ENCODE peak calls at places on chromosomes 7 and 10, in four cellular contexts. F is PC-3, K is neural progenitor cell, W is GM23338. Y is an unnamed sample.

GRCh38 chr10:114801411-114801813 is 20.2 kb upstream of the FHIP2A start:
- DNase-seq in F (no peak), W (no peak), K (no peak), Y (peak; percentile 16)

GRCh38 chr7:128270799-128271411 is 29.8 kb downstream of the LEP start:
- DNase-seq in F (no peak), K (no peak), W (peak; percentile 73), Y (no peak)

GRCh38 chr10:110175406-110175805 is 32.0 kb upstream of the MXI1 start:
- DNase-seq in F (peak; percentile 10), K (no peak), W (no peak), Y (no peak)

GRCh38 chr10:128186959-128187787 is 61.0 kb upstream of the MKI67 start:
- DNase-seq in K (no peak), W (no peak), F (no peak), Y (no peak)

GRCh38 chr10:114638874-114639625 is 19.0 kb downstream of the ABLIM1 start:
- DNase-seq in W (no peak), K (peak; percentile 50), F (no peak), Y (no peak)

GRCh38 chr7:45924283-45924682 is 3.2 kb upstream of the IGFBP3 start:
- DNase-seq in F (peak; percentile 81), K (no peak), W (no peak), Y (no peak)

GRCh38 chr7:44189286-44189992 is at the start of gene GCK:
- DNase-seq in W (no peak), K (peak; percentile 34), F (no peak), Y (no peak)

GRCh38 chr10:133388973-133389818 is 4.8 kb upstream of the MTG1 start:
- DNase-seq in W (no peak), F (no peak), K (no peak), Y (peak; percentile 98)

GRCh38 chr7:115707684-115708341 is 322.8 kb downstream of the TFEC start:
- DNase-seq in F (no peak), K (no peak), W (no peak), Y (no peak)

GRCh38 chr10:13206546-13207443 is 27.4 kb downstream of the UCMA start:
- DNase-seq in F (peak; percentile 9), K (peak; percentile 38), W (peak; percentile 58), Y (peak; percentile 34)

GRCh38 chr7:158237672-158238335 is 349.8 kb downstream of the PTPRN2 start:
- DNase-seq in W (no peak), F (peak; percentile 23), K (no peak), Y (no peak)

GRCh38 chr7:19392246-19392645 is 247.0 kb upstream of the FERD3L start:
- DNase-seq in F (peak; percentile 84), K (no peak), W (no peak), Y (no peak)

GRCh38 chr7:1975581-1975980 is 257.2 kb downstream of the MAD1L1 start:
- DNase-seq in W (no peak), K (no peak), F (no peak), Y (no peak)

GRCh38 chr10:28661035-28661434 is 16.3 kb upstream of the BAMBI start:
- DNase-seq in F (peak; percentile 51), W (no peak), K (no peak), Y (no peak)

DNA sequence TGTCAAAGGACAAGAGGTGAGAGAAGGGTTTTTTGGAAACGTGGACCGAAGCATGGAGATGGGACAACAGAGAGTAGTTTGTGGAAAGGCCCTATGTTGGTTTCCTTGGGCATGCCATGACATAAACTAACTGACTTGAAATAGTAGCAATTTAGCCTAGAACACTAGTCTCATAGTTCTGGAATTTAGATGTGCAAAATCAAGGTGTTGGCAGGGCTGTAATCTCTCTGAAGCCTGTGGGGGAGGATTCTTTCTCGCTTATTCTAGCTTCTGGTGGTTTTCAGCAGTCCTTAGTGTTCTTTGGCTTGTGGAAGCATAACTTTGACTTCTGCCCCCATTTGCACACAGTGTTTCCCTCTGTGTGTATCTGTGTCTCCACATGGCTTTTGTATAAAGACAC is 283.4 kb downstream of the GFRA1 start:
- DNase-seq in F (no peak), W (no peak), K (no peak), Y (no peak)
- TF ChIP-seq EZH2phosphoT487 in F (no peak), W (no peak), K (no peak), Y (no peak)

DNA sequence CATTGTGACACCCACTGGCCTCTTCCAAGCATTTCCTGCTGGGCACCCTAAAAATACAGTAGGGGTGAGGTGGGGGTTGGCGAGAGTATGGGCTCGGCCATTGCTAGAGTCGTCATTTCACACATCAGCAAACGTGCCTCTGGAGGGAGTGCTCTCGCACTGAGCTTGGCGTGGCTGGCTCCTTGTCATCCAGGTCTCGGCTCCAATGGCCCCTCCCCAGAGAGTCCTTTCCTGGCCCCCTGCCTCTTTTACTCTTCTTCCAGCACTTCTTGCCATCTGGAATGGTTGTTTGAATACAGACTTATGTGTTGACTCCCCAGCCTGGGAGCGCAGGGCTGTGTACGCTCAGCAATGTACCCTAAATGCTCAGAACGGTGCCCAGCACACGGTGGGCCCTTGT is 18.8 kb downstream of the UNC5B start:
- DNase-seq in F (no peak), K (no peak), W (no peak), Y (no peak)
- H3K4me1 ChIP-seq in F (no peaks in the 10 kb centered on the region), K (peaks cover 22% of the 10 kb centered on the region), W (peaks cover 9% of the 10 kb centered on the region), Y (no peaks in the 10 kb centered on the region)

DNA sequence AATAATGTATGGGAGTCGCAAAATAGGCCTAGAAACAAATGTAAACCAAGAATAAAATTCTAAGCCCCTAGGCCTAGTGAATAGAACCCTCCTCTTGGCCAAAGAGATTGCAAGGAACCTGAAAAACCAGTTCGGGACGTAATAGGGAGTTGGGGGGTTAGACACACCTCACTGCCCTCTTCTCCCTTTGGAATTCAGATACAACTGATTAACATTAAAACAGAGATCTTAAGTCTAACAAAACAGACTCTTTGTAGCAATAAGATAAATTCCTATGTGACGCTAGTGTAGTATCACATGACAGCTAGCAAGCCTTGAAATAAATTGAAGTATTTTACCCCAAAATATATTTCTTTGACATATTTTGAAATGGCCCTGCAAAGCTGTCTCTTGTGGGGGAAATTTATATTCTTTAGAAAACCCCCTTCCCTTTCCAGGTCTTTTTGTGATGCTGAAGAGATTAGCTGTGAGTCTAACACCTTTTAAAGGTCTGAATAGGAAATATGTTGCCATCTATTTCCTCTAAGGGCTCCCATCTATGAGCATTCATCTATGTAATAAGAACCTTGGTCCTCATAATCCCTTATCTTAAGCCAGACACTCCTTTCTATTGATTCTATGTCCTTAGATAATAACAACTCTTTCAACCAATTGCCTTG is 623.4 kb upstream of the NRG3 start:
- DNase-seq in K (no peak), F (no peak), W (peak; percentile 97), Y (no peak)
- TF ChIP-seq EZH2phosphoT487 in K (no peak), F (no peak), W (no peak), Y (no peak)

DNA sequence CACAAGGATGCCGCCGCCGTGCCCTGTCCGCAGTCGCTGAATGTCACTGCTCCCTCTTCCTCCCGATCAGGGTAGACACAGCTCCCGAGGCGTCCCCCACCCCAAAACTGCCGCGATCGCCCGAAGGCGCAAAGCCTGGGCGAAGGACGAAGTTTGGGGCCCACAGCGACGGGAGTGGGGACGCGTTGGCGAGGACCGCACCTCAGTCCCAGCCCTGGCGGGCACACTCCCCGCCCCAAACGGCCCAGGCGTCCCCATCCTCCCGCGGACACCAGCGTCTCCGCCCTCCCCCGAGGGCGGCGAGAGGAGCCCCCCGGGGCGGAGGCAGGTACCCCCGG is 1.4 kb upstream of the KAT6B start:
- DNase-seq in W (peak; percentile 57), K (peak; percentile 67), F (no peak), Y (peak; percentile 66)
- H3K4me1 ChIP-seq in W (peaks cover 14% of the 10 kb centered on the region), K (peaks cover 18% of the 10 kb centered on the region), F (peaks cover 56% of the 10 kb centered on the region), Y (peaks cover 23% of the 10 kb centered on the region)

Y was measured in OCI-LY7.